ENCODE peak calls at places on chromosomes 3 and 15, in eight cellular contexts. Z, Q, V, O, F, G, N and R are unnamed samples.

GRCh38 chr15:42138968-42139386 is 17.5 kb downstream of the PLA2G4F start:
- DNase-seq in Z (peak; percentile 5), Q (no peak), V (no peak), O (no peak), F (no peak), G (peak; percentile 32), N (peak; percentile 62), R (no peak)

GRCh38 chr3:164408356-164408755 is 669.9 kb downstream of the SI start:
- DNase-seq in Z (no peak), Q (no peak), V (no peak), O (no peak), F (no peak), G (no peak), N (no peak), R (no peak)

GRCh38 chr3:54222318-54222717 is 100.0 kb downstream of the CACNA2D3 start:
- DNase-seq in Z (no peak), Q (no peak), V (no peak), O (no peak), F (no peak), G (no peak), N (no peak), R (no peak)

GRCh38 chr15:96416934-96417759 is 86.6 kb downstream of the NR2F2 start:
- DNase-seq in Z (peak; percentile 16), Q (no peak), V (no peak), O (no peak), F (peak; percentile 4), G (no peak), N (no peak), R (peak; percentile 57)

GRCh38 chr3:8600457-8600856 is 44.1 kb downstream of the SSUH2 start:
- DNase-seq in Z (no peak), Q (no peak), V (no peak), O (no peak), F (no peak), G (no peak), N (no peak), R (no peak)

GRCh38 chr3:69563968-69564367 is 175.3 kb upstream of the MITF start:
- DNase-seq in Z (no peak), Q (no peak), V (no peak), O (no peak), F (no peak), G (no peak), N (no peak), R (no peak)

GRCh38 chr3:191438150-191438814 is 22.7 kb upstream of the PYDC2 start:
- DNase-seq in Z (no peak), Q (no peak), V (no peak), O (no peak), F (no peak), G (no peak), N (no peak), R (no peak)

GRCh38 chr3:28948685-28949084 is 332.2 kb upstream of the RBMS3 start:
- DNase-seq in Z (no peak), Q (no peak), V (no peak), O (no peak), F (no peak), G (no peak), N (no peak), R (no peak)

GRCh38 chr15:79455361-79455760 is 23.2 kb downstream of the MINAR1 start:
- DNase-seq in Z (no peak), Q (no peak), V (no peak), O (no peak), F (peak; percentile 31), G (no peak), N (no peak), R (no peak)

GRCh38 chr3:151903501-151903991 is 30.1 kb downstream of the SUCNR1 start:
- DNase-seq in Z (peak; percentile 75), Q (peak; percentile 62), V (peak; percentile 12), O (no peak), F (peak; percentile 93), G (peak; percentile 12), N (no peak), R (no peak)

GRCh38 chr3:11835028-11835639 is 11.6 kb downstream of the TAMM41 start:
- DNase-seq in Z (peak; percentile 45), Q (peak; percentile 38), V (no peak), O (peak; percentile 51), F (peak; percentile 46), G (peak; percentile 27), N (no peak), R (no peak)

GRCh38 chr3:68135145-68135544 is 480.7 kb upstream of the SUCLG2 start:
- DNase-seq in Z (no peak), Q (no peak), V (no peak), O (no peak), F (no peak), G (no peak), N (no peak), R (no peak)

GRCh38 chr3:139653582-139653981 is 24.2 kb downstream of the NMNAT3 start:
- DNase-seq in Z (no peak), Q (no peak), V (no peak), O (no peak), F (no peak), G (peak; percentile 23), N (no peak), R (no peak)

GRCh38 chr3:71662553-71662952 is 62.6 kb downstream of the EIF4E3 start:
- DNase-seq in Z (no peak), Q (no peak), V (no peak), O (no peak), F (no peak), G (no peak), N (no peak), R (no peak)

GRCh38 chr15:68366314-68366713 is 65.6 kb downstream of the ITGA11 start:
- DNase-seq in Z (no peak), Q (no peak), V (no peak), O (no peak), F (no peak), G (no peak), N (no peak), R (no peak)

GRCh38 chr3:114299421-114299820 is 5.6 kb downstream of the TIGIT start:
- DNase-seq in Z (no peak), Q (peak; percentile 24), V (no peak), O (peak; percentile 25), F (no peak), G (peak; percentile 11), N (no peak), R (peak; percentile 11)

GRCh38 chr15:62521396-62521795 is 356.3 kb upstream of the C2CD4B start:
- DNase-seq in Z (no peak), Q (no peak), V (no peak), O (no peak), F (no peak), G (no peak), N (no peak), R (no peak)

GRCh38 chr3:195899701-195900425 is 8.5 kb downstream of the TNK2 start:
- DNase-seq in Z (no peak), Q (no peak), V (no peak), O (no peak), F (no peak), G (peak; percentile 3), N (no peak), R (no peak)

GRCh38 chr3:37852771-37853170 is 8.9 kb upstream of the CTDSPL start:
- DNase-seq in Z (no peak), Q (no peak), V (no peak), O (no peak), F (no peak), G (no peak), N (no peak), R (no peak)

GRCh38 chr3:180594631-180595348 is 7.2 kb upstream of the TTC14 start:
- DNase-seq in Z (peak; percentile 45), Q (peak; percentile 59), V (no peak), O (peak; percentile 20), F (peak; percentile 59), G (no peak), N (no peak), R (no peak)

GRCh38 chr15:92035961-92036360 is 182.5 kb downstream of the SLCO3A1 start:
- DNase-seq in Z (no peak), Q (no peak), V (no peak), O (no peak), F (no peak), G (no peak), N (no peak), R (no peak)

GRCh38 chr15:51865291-51865690 is 35.8 kb downstream of the TMOD3 start:
- DNase-seq in Z (no peak), Q (no peak), V (no peak), O (no peak), F (no peak), G (no peak), N (no peak), R (no peak)

GRCh38 chr15:78842519-78842918 is 30.2 kb upstream of the MORF4L1 start:
- DNase-seq in Z (no peak), Q (no peak), V (no peak), O (no peak), F (no peak), G (no peak), N (no peak), R (no peak)

GRCh38 chr3:121594850-121595249 is 1.7 kb downstream of the FBXO40 start:
- DNase-seq in Z (no peak), Q (no peak), V (no peak), O (no peak), F (no peak), G (no peak), N (no peak), R (no peak)

GRCh38 chr3:29697989-29698388 is 417.1 kb downstream of the RBMS3 start:
- DNase-seq in Z (no peak), Q (peak; percentile 84), V (no peak), O (no peak), F (peak; percentile 58), G (no peak), N (no peak), R (no peak)

GRCh38 chr3:178087376-178087775 is 448.9 kb upstream of the KCNMB2 start:
- DNase-seq in Z (no peak), Q (no peak), V (no peak), O (no peak), F (no peak), G (no peak), N (no peak), R (no peak)

GRCh38 chr3:18447720-18448119 is 22.6 kb upstream of the SATB1 start:
- DNase-seq in Z (no peak), Q (no peak), V (no peak), O (no peak), F (no peak), G (no peak), N (no peak), R (no peak)

GRCh38 chr15:100772478-100773378 is 106.9 kb upstream of the ALDH1A3 start:
- DNase-seq in Z (peak; percentile 39), Q (no peak), V (no peak), O (no peak), F (no peak), G (peak; percentile 62), N (no peak), R (no peak)

GRCh38 chr3:186152361-186152798 is 43.5 kb upstream of the ETV5 start:
- DNase-seq in Z (no peak), Q (no peak), V (no peak), O (no peak), F (no peak), G (no peak), N (no peak), R (no peak)

GRCh38 chr3:33790091-33790490 is 8.3 kb upstream of the PDCD6IP start:
- DNase-seq in Z (no peak), Q (no peak), V (no peak), O (no peak), F (no peak), G (no peak), N (no peak), R (no peak)

GRCh38 chr3:194312743-194313281 is 38.3 kb downstream of the CPN2 start:
- DNase-seq in Z (peak; percentile 89), Q (no peak), V (no peak), O (no peak), F (peak; percentile 49), G (peak; percentile 83), N (peak; percentile 53), R (no peak)

GRCh38 chr3:144109944-144110343 is 138.3 kb downstream of the DIPK2A start:
- DNase-seq in Z (peak; percentile 59), Q (no peak), V (no peak), O (no peak), F (no peak), G (no peak), N (no peak), R (no peak)

GRCh38 chr3:125634346-125634964 is 39.2 kb upstream of the OSBPL11 start:
- DNase-seq in Z (no peak), Q (no peak), V (no peak), O (no peak), F (no peak), G (no peak), N (no peak), R (no peak)

GRCh38 chr3:108090066-108090700 is 648 bp downstream of the CD47 start:
- DNase-seq in Z (peak; percentile 64), Q (no peak), V (no peak), O (peak; percentile 19), F (peak; percentile 43), G (peak; percentile 28), N (no peak), R (no peak)